ENCODE peak calls at places on chromosomes 2 and 18, in six cellular contexts. F is sigmoid colon, H is gastrocnemius medialis, L is H1, W is suprapubic skin, B is A549. I is an unnamed sample.

GRCh38 chr2:160332318-160332717 is 132.2 kb upstream of the ITGB6 start:
- DNase-seq in W (no peak), B (no peak), F (no peak), H (no peak), L (no peak), I (no peak)

GRCh38 chr2:43812947-43813346 is 25.7 kb downstream of the ABCG5 start:
- DNase-seq in L (no peak), F (no peak), B (no peak), W (no peak), H (no peak), I (no peak)

GRCh38 chr2:172889287-172889686 is 153.6 kb downstream of the RAPGEF4 start:
- DNase-seq in L (no peak), F (no peak), H (no peak), W (no peak), B (no peak), I (no peak)

GRCh38 chr18:7066965-7067555 is 50.5 kb downstream of the LAMA1 start:
- DNase-seq in H (no peak), F (no peak), W (no peak), L (no peak), B (no peak), I (no peak)

GRCh38 chr2:133248264-133248663 is 320.0 kb downstream of the NCKAP5 start:
- DNase-seq in B (no peak), L (no peak), H (no peak), F (no peak), W (no peak), I (no peak)

GRCh38 chr2:207088276-207088675 is 77.5 kb downstream of the KLF7 start:
- DNase-seq in L (no peak), W (no peak), F (no peak), H (no peak), B (no peak), I (no peak)

GRCh38 chr2:181393472-181393871 is 63.7 kb upstream of the ITGA4 start:
- DNase-seq in H (no peak), W (no peak), B (peak), L (no peak), F (no peak), I (no peak)

GRCh38 chr2:23390152-23390551 is 5.2 kb downstream of the KLHL29 start:
- DNase-seq in B (no peak), L (no peak), W (no peak), H (peak), F (no peak), I (no peak)

GRCh38 chr2:241126771-241127202 is 22.5 kb downstream of the PASK start:
- DNase-seq in L (no peak), F (peak), H (no peak), W (no peak), B (no peak), I (no peak)

GRCh38 chr2:234863043-234863934 is 88.5 kb upstream of the SH3BP4 start:
- DNase-seq in L (no peak), W (no peak), F (peak), H (peak), B (peak), I (peak)

GRCh38 chr18:48838921-48839818 is 111.6 kb downstream of the SMAD7 start:
- DNase-seq in B (no peak), F (no peak), L (no peak), H (no peak), W (no peak), I (no peak)

GRCh38 chr2:101622633-101623521 is 74.6 kb upstream of the MAP4K4 start:
- DNase-seq in F (no peak), B (no peak), L (no peak), H (no peak), W (no peak), I (no peak)

GRCh38 chr2:86107031-86107430 is 996 bp downstream of the PTCD3 start:
- DNase-seq in L (no peak), B (no peak), W (no peak), F (no peak), H (no peak), I (no peak)

GRCh38 chr18:50562686-50563085 is 2.8 kb downstream of the MAPK4 start:
- DNase-seq in H (no peak), L (no peak), F (no peak), W (no peak), B (no peak), I (no peak)

GRCh38 chr18:50559750-50560680 is at the start of gene MAPK4:
- DNase-seq in B (no peak), F (peak), L (peak), H (peak), W (no peak), I (no peak)

GRCh38 chr18:50558948-50559749 is 738 bp upstream of the MAPK4 start:
- DNase-seq in B (no peak), H (no peak), W (no peak), F (no peak), L (peak), I (no peak)

GRCh38 chr18:50563376-50563775 is 3.5 kb downstream of the MAPK4 start:
- DNase-seq in F (no peak), L (no peak), B (no peak), H (no peak), W (no peak), I (no peak)

GRCh38 chr18:50560681-50561629 is 1.1 kb downstream of the MAPK4 start:
- DNase-seq in H (no peak), B (no peak), L (peak), F (no peak), W (no peak), I (no peak)
- H3K4me3 ChIP-seq in H (peak), B (peak), L (peak), F (peak), W (peak), I (peak)

GRCh38 chr18:36640005-36640952 is 188.5 kb downstream of the TPGS2 start:
- DNase-seq in B (no peak), W (no peak), L (no peak), F (no peak), H (no peak), I (no peak)

GRCh38 chr18:36634573-36635216 is 194.1 kb downstream of the TPGS2 start:
- DNase-seq in B (no peak), H (no peak), F (no peak), L (no peak), W (no peak), I (no peak)

GRCh38 chr18:36635414-36636096 is 193.2 kb downstream of the TPGS2 start:
- DNase-seq in H (no peak), F (no peak), L (no peak), B (no peak), W (no peak), I (no peak)

GRCh38 chr18:36636237-36636792 is 192.5 kb downstream of the TPGS2 start:
- DNase-seq in F (no peak), H (no peak), B (no peak), W (no peak), L (no peak), I (no peak)

GRCh38 chr18:36638224-36638623 is 190.6 kb downstream of the TPGS2 start:
- DNase-seq in H (no peak), F (no peak), B (no peak), W (no peak), L (no peak), I (no peak)
- TF ChIP-seq POLR2A in H (no peak), F (no peak), B (no peak), W (no peak), L (no peak), I (no peak)

DNA sequence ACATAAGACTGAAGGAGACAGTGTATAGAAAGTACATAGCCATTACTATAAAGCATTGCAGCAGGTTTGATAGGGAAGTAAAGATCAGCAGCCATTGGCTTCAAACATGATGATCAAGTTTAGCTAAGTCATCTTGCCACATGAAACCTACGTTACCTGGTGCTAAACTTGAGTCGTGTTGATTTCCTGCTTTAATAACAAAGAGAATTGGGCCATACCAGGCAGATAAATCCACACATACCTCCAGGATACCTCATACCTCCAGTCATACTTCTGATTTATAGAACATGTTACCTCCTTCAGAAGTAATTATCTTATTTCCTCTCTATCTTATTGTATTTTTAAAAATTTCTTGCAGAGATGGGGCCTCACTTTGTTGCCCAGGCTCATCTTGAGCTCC is 10.3 kb upstream of the KYNU start:
- DNase-seq in F (no peak), H (no peak), W (no peak), L (no peak), B (peak), I (no peak)
- TF ChIP-seq CTCF in F (no peak), H (no peak), W (no peak), L (no peak), B (no peak), I (no peak)

GRCh38 chr18:36672437-36673344 is 156.1 kb downstream of the TPGS2 start:
- DNase-seq in L (no peak), H (peak), B (peak), W (no peak), F (no peak), I (peak)
- H3K4me3 ChIP-seq in L (no peak), H (peak), B (peak), W (peak), F (peak), I (no peak)

GRCh38 chr2:38750011-38750792 is 959 bp downstream of the SRSF7 start:
- DNase-seq in B (peak), L (no peak), H (peak), W (no peak), F (peak), I (peak)
- TF ChIP-seq POLR2A in B (peak), L (no peak), H (peak), W (peak), F (peak), I (no peak)

GRCh38 chr2:73611193-73611592 is 31.0 kb downstream of the NAT8 start:
- DNase-seq in B (no peak), F (no peak), W (no peak), H (no peak), L (no peak), I (no peak)
- TF ChIP-seq CTCF in B (no peak), F (no peak), W (no peak), H (no peak), L (no peak), I (no peak)

DNA sequence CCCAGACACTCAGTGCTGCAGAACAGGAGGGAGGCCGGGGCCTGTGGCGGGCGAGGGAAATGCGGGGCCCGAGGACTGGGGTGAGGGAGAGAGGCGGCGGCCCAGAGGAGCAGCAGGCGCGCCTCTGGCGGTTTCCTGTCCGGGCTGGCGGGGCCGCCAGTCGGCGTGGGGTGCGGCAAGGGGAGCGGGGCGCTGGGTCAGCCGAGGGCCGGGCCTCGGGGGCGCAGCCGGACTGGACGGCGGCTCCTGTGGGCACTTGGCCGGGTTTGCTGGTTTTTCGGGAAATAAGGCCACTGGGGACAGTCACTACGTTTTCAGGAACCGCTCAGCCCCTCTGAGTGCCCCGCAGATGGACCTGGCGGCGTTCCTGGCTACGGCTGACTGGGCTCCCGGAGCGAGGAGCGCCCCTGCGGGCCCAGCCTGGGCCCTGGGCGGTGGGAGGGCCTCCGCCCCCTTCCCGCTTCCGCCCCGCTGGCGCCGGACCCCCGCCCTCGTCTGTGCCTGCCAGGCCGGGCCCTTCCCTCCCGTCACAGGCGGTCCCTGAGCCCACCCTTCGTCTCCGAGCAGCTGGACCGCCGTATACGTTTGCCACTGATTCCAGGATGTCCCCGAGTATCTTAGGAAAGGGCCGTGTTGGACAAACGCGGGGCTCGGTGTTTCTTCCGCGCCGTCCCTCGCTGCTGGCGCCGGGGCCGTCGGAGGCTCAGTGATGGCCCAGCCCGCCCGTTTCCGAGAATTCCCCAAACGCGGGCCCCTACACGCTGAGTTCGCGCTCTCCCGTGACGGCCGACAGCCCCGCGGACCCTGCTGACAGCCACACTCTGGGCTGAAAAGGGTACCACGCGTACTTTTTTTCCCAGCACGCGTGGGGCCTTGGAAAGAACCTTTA is 84.6 kb downstream of the FAM210A start:
- DNase-seq in F (peak), B (no peak), W (no peak), H (no peak), L (no peak), I (peak)
- H3K4me3 ChIP-seq in F (peak), B (no peak), W (peak), H (peak), L (peak), I (no peak)

GRCh38 chr2:55616509-55617159 is 788 bp downstream of the PPP4R3B start:
- DNase-seq in B (peak), W (no peak), H (peak), L (no peak), F (no peak), I (no peak)
- TF ChIP-seq POLR2A in B (no peak), W (no peak), H (no peak), L (peak), F (no peak), I (no peak)

GRCh38 chr2:8884812-8885211 is 47.4 kb upstream of the KIDINS220 start:
- DNase-seq in W (no peak), F (no peak), B (no peak), L (no peak), H (no peak), I (peak)

GRCh38 chr2:8886197-8886508 is 48.7 kb upstream of the KIDINS220 start:
- DNase-seq in L (no peak), B (no peak), W (no peak), H (no peak), F (no peak), I (no peak)

GRCh38 chr2:8885449-8886196 is 48.2 kb upstream of the KIDINS220 start:
- DNase-seq in B (no peak), L (no peak), W (no peak), H (no peak), F (no peak), I (peak)

GRCh38 chr2:8877332-8877731 is 39.9 kb upstream of the KIDINS220 start:
- DNase-seq in H (no peak), F (no peak), W (no peak), B (no peak), L (no peak), I (peak)

DNA sequence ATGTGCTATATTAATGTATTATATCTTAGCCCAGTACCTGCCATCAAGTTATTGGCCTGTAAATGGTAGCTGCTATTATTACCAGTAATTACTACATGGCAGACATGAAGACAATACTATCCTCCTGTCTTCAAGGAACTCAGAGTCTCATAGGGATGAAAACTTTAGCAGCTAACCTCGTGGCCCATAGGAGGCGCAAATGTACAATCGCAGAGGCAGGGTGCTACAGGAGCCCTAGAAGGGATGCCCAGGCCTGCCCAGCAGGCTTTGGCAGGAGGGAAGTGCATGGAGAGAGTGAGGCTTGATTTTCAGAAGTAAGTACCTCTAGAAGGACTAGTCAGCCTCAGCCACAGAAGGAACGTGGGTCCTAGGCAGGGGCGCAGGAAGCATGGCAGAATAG is 44.7 kb upstream of the KIDINS220 start:
- DNase-seq in H (no peak), B (peak), F (no peak), W (no peak), L (peak), I (no peak)
- TF ChIP-seq CTCF in H (no peak), B (peak), F (no peak), W (no peak), L (peak), I (no peak)

DNA sequence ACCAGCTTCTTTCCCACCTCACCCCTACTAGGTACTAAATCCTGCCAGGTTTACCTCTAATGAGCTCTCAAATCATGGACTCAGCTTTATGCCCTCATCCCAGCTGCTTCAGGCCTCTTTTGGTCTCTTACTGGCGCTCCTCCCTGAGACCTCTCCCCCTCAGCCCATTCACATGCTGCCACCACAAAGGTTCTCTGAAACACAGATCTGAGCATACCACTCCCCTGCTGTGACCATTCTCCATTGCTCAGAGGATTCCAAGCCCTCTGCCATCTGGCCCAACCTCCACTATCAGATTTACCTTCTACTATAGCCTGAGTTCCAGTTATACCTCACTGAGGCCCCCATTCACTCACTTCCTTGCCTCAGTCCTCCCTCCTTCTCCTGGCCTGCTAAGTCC is 174.8 kb downstream of the ANKRD44 start:
- DNase-seq in B (no peak), L (no peak), F (no peak), W (no peak), H (no peak), I (no peak)
- H3K4me3 ChIP-seq in B (no peak), L (no peak), F (no peak), W (no peak), H (no peak), I (no peak)

I was measured in lower leg skin.